ENCODE peak calls at places on chromosomes 16 and 17, in five cellular contexts. One of them, this sample, is unnamed. For H3K79me2 and H3F3A, the result is how much of the 10 kb centered on the place peaks cover.

GRCh38 chr17:40536731-40537171 is 28.5 kb downstream of the CCR7 start:
- DNase-seq in GM23248: peak
- DNase-seq in PC-9: no peak
- DNase-seq in GM23338: no peak
- DNase-seq in PC-3: no peak
- DNase-seq in this sample: no peak

GRCh38 chr17:61862975-61863800 is at the start of gene BRIP1:
- DNase-seq in GM23338: peak
- DNase-seq in PC-9: peak
- DNase-seq in PC-3: peak
- DNase-seq in GM23248: peak
- DNase-seq in this sample: peak

GRCh38 chr16:67311607-67312449 is 14.7 kb downstream of the KCTD19 start:
- DNase-seq in PC-3: peak
- DNase-seq in PC-9: peak
- DNase-seq in GM23248: peak
- DNase-seq in GM23338: no peak
- DNase-seq in this sample: no peak

GRCh38 chr17:76277300-76278267 is 12.4 kb downstream of the UBALD2 start:
- DNase-seq in PC-9: no peak
- DNase-seq in GM23248: no peak
- DNase-seq in GM23338: no peak
- DNase-seq in PC-3: no peak
- DNase-seq in this sample: no peak

GRCh38 chr17:83109793-83110645 is 30.6 kb downstream of the METRNL start:
- DNase-seq in PC-3: peak
- DNase-seq in PC-9: peak
- DNase-seq in GM23338: no peak
- DNase-seq in GM23248: peak
- DNase-seq in this sample: no peak

GRCh38 chr16:85391175-85391707 is 221.9 kb upstream of the GSE1 start:
- DNase-seq in GM23248: no peak
- DNase-seq in PC-9: no peak
- DNase-seq in PC-3: no peak
- DNase-seq in GM23338: no peak
- DNase-seq in this sample: no peak

GRCh38 chr17:72413077-72414031 is 292.5 kb downstream of the SOX9 start:
- DNase-seq in PC-3: no peak
- DNase-seq in PC-9: no peak
- DNase-seq in GM23248: no peak
- DNase-seq in GM23338: no peak
- DNase-seq in this sample: no peak

GRCh38 chr17:1634841-1635650 is 6.4 kb upstream of the SLC43A2 start:
- DNase-seq in GM23338: no peak
- DNase-seq in PC-3: no peak
- DNase-seq in PC-9: no peak
- DNase-seq in GM23248: no peak
- DNase-seq in this sample: no peak

GRCh38 chr16:76946879-76947278 is 244.1 kb upstream of the MON1B start:
- DNase-seq in PC-3: peak
- DNase-seq in GM23248: peak
- DNase-seq in PC-9: no peak
- DNase-seq in GM23338: no peak
- DNase-seq in this sample: no peak

GRCh38 chr16:11094075-11094593 is 149.8 kb downstream of the CLEC16A start:
- DNase-seq in PC-9: peak
- DNase-seq in PC-3: peak
- DNase-seq in GM23248: no peak
- DNase-seq in GM23338: no peak
- DNase-seq in this sample: no peak

DNA sequence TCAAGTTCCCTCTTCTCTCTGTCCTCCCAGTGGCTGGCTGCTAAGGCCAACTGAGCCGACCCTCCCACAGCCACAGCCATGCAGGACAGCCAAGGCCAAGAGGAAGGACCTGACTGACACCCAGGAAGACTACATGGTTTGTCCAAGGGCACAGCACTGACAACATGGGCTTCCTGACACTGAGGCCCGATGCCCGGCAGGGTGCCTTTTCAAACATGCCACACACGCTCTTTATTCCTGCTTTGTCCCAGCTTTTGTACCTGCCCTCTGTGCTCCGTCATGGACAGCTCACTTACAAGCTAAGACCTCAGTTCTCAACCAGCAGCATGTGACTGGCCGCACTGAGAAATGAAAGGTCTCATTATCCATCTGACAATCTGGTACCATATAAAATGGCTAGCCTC is 45.8 kb downstream of the TEX2 start:
- DNase-seq in GM23248: no peak
- DNase-seq in GM23338: no peak
- DNase-seq in PC-3: no peak
- DNase-seq in PC-9: no peak
- DNase-seq in this sample: no peak
- H3K79me2 ChIP-seq in GM23248: half or more
- H3K79me2 ChIP-seq in GM23338: under half
- H3K79me2 ChIP-seq in PC-3: half or more
- H3K79me2 ChIP-seq in PC-9: under half
- H3K79me2 ChIP-seq in this sample: under half

GRCh38 chr16:87701066-87701425 is 64.7 kb downstream of the KLHDC4 start:
- DNase-seq in PC-3: no peak
- DNase-seq in PC-9: no peak
- DNase-seq in GM23248: no peak
- DNase-seq in GM23338: no peak
- DNase-seq in this sample: no peak
- H3F3A ChIP-seq in PC-3: under half
- H3F3A ChIP-seq in PC-9: under half
- H3F3A ChIP-seq in GM23248: under half
- H3F3A ChIP-seq in GM23338: under half
- H3F3A ChIP-seq in this sample: under half

DNA sequence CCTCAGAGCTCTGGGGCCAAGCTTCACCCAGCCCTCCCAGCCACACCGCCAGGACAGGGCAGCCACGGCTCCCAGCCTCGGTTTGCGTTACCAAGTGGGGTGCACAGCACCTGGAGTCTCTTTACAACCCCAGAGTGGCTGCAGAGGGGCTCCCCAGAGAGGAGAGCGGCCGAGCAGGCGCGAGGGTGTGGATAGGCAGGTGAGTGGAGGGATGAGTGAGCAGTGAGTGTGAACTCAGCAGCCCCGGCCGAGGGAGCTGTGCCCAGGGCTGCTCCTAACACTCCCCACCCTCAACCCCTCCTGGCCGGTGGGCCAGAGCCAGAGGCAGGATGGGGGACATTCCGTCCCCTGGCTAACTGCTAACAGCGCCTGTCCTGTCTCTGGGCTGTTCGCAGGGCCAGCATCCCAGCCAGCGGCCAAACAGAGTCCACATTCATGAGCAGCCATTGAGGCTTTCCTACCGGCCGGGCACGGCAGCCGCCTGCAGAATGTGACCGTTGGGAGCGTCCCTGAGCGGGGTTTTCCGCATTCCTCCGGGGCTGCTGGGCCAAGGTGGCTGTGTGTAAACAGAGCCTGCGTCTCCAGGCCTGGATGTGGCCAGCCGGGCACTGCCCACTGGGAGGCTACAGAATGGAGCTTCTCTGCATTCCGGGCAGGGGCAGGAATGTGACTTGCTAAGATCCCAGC is 5.3 kb downstream of the ZNF469 start:
- DNase-seq in PC-3: peak
- DNase-seq in GM23338: peak
- DNase-seq in PC-9: peak
- DNase-seq in GM23248: peak
- DNase-seq in this sample: peak
- H3K79me2 ChIP-seq in PC-3: half or more
- H3K79me2 ChIP-seq in GM23338: under half
- H3K79me2 ChIP-seq in PC-9: under half
- H3K79me2 ChIP-seq in GM23248: half or more
- H3K79me2 ChIP-seq in this sample: under half

DNA sequence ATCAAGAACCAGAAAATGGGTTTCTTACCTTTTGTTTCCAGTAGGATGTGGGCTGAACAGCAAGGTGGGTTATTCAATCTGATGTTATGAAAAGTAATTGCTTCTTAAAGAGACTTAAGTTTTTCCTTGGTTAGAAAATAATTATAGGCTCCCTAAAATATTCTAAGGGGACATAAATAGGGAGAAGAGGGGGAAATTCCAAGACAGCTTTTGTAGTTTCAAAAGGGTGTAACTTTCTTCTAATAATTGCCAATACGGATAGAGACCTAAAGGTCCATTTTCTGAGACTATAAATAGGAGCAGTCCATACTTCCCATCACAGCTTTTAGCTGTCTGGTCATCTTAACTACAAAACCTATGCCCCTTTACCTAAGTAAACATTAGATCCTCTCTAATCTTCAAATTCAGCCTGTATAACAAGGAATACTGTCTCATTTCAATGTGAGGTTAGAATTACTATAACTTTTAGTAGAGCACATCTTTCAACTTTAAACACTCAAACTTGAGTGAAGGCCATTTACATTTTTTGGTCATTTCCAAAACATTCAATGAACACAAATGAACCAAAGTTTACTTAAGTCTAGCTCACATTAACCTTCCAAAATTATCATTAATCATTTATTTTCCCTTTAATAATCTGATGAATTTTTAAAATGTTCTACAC is 5.5 kb downstream of the SRSF1 start:
- DNase-seq in PC-9: no peak
- DNase-seq in PC-3: no peak
- DNase-seq in GM23248: no peak
- DNase-seq in GM23338: no peak
- DNase-seq in this sample: no peak
- H3F3A ChIP-seq in PC-9: half or more
- H3F3A ChIP-seq in PC-3: under half
- H3F3A ChIP-seq in GM23248: half or more
- H3F3A ChIP-seq in GM23338: under half
- H3F3A ChIP-seq in this sample: half or more

This sample was measured in neural progenitor cell.